ENCODE peak calls at places on chromosome 13, in ten cellular contexts. T is fibroblast of the aortic adventitia, N is left ventricle myocardium inferior, S is mucosa of descending colon, J is AG09309, Q is endothelial cell of umbilical vein, G is OCI-LY7, M is cardiac muscle cell, B is heart right ventricle, O is HFF-Myc. Z is an unnamed sample.

GRCh38 chr13:78596701-78597550 is 6.4 kb downstream of the POU4F1 start:
- DNase-seq in S (no peak), J (no peak), N (no peak), B (no peak), M (no peak), T (no peak), Q (no peak), G (no peak), O (no peak), Z (no peak)

GRCh38 chr13:91133941-91134772 is 213.3 kb upstream of the MIR17HG start:
- DNase-seq in O (peak; percentile 24), Q (peak; percentile 63), N (no peak), G (peak; percentile 88), S (peak; percentile 57), T (peak; percentile 48), M (peak; percentile 70), J (peak; percentile 8), B (peak; percentile 48), Z (peak; percentile 44)

GRCh38 chr13:85141425-85141824 is 657.8 kb downstream of the SLITRK6 start:
- DNase-seq in M (peak; percentile 3), J (no peak), G (no peak), T (no peak), Q (no peak), S (no peak), O (no peak), N (no peak), B (no peak), Z (no peak)

GRCh38 chr13:51154029-51154555 is 43.0 kb upstream of the C13orf42 start:
- DNase-seq in J (peak; percentile 10), Q (peak; percentile 78), S (no peak), G (no peak), M (no peak), N (no peak), T (peak; percentile 75), O (no peak), B (no peak), Z (peak; percentile 15)

GRCh38 chr13:101416181-101417042 is at the start of gene NALCN:
- DNase-seq in G (no peak), N (peak; percentile 22), S (no peak), J (no peak), T (peak; percentile 13), O (no peak), Q (peak; percentile 49), B (no peak), M (peak; percentile 55), Z (no peak)

GRCh38 chr13:44382635-44383145 is 9.1 kb downstream of the SERP2 start:
- DNase-seq in S (peak; percentile 67), O (no peak), B (no peak), N (no peak), T (no peak), G (no peak), J (no peak), M (peak; percentile 52), Q (no peak), Z (no peak)

GRCh38 chr13:32121316-32121715 is 89.7 kb downstream of the FRY start:
- DNase-seq in B (no peak), O (peak; percentile 31), Q (no peak), N (no peak), S (no peak), J (peak; percentile 42), G (no peak), T (no peak), M (no peak), Z (peak; percentile 68)

GRCh38 chr13:37277007-37277406 is 171.5 kb upstream of the CSNK1A1L start:
- DNase-seq in S (no peak), Q (no peak), G (no peak), T (peak; percentile 47), B (no peak), J (no peak), N (no peak), M (no peak), O (no peak), Z (no peak)

GRCh38 chr13:62337109-62337880 is 921.6 kb upstream of the PCDH20 start:
- DNase-seq in Q (no peak), O (no peak), M (no peak), J (no peak), N (no peak), T (no peak), B (no peak), G (peak; percentile 38), S (no peak), Z (no peak)

GRCh38 chr13:114112231-114112825 is 20.1 kb downstream of the RASA3 start:
- DNase-seq in G (no peak), B (no peak), Q (no peak), T (no peak), N (no peak), M (peak; percentile 61), S (no peak), J (no peak), O (no peak), Z (no peak)

GRCh38 chr13:44276061-44276460 is 97.6 kb upstream of the SERP2 start:
- DNase-seq in J (no peak), O (no peak), N (no peak), T (no peak), G (peak; percentile 92), S (no peak), M (no peak), Q (no peak), B (no peak), Z (no peak)

GRCh38 chr13:18952225-18953016 is 229.2 kb downstream of the TUBA3C start:
- DNase-seq in N (no peak), J (no peak), S (no peak), T (no peak), O (no peak), Q (no peak), M (no peak), G (no peak), B (no peak), Z (no peak)

GRCh38 chr13:54261856-54262255 is 1233.2 kb downstream of the OLFM4 start:
- DNase-seq in S (no peak), J (no peak), N (no peak), B (no peak), M (no peak), T (no peak), G (no peak), O (no peak), Q (no peak), Z (no peak)

GRCh38 chr13:35144496-35144895 is 202.4 kb downstream of the NBEA start:
- DNase-seq in Q (peak; percentile 28), G (no peak), B (no peak), J (no peak), S (no peak), T (peak; percentile 45), M (no peak), O (no peak), N (no peak), Z (no peak)

GRCh38 chr13:57137631-57138030 is 3.1 kb upstream of the PRR20A start:
- DNase-seq in J (no peak), T (no peak), O (no peak), M (no peak), S (peak; percentile 28), N (no peak), Q (no peak), B (no peak), G (no peak), Z (no peak)

GRCh38 chr13:37870895-37871550 is 1.5 kb upstream of the TRPC4 start:
- DNase-seq in S (no peak), Q (no peak), M (no peak), O (peak; percentile 33), J (no peak), N (no peak), B (no peak), G (no peak), T (peak; percentile 69), Z (peak; percentile 72)

GRCh38 chr13:59979589-59979988 is 184.1 kb downstream of the DIAPH3 start:
- DNase-seq in Q (no peak), S (no peak), N (no peak), J (no peak), B (no peak), T (no peak), G (no peak), O (no peak), M (no peak), Z (no peak)

GRCh38 chr13:104295537-104295936 is 1229.3 kb upstream of the SLC10A2 start:
- DNase-seq in O (no peak), G (no peak), B (no peak), J (no peak), N (no peak), M (no peak), T (no peak), S (no peak), Q (no peak), Z (no peak)

GRCh38 chr13:24627090-24627714 is 53.0 kb upstream of the ATP12A start:
- DNase-seq in Q (no peak), J (no peak), M (peak; percentile 79), N (no peak), B (no peak), S (peak; percentile 68), O (no peak), G (no peak), T (no peak), Z (peak; percentile 29)
- TF ChIP-seq CTCF in Q (peak; percentile 85), J (peak; percentile 91), M (peak; percentile 64), N (peak; percentile 65), B (peak; percentile 49), S (no peak), O (peak; percentile 99), G (peak; percentile 58), T (peak; percentile 55), Z (peak; percentile 73)

DNA sequence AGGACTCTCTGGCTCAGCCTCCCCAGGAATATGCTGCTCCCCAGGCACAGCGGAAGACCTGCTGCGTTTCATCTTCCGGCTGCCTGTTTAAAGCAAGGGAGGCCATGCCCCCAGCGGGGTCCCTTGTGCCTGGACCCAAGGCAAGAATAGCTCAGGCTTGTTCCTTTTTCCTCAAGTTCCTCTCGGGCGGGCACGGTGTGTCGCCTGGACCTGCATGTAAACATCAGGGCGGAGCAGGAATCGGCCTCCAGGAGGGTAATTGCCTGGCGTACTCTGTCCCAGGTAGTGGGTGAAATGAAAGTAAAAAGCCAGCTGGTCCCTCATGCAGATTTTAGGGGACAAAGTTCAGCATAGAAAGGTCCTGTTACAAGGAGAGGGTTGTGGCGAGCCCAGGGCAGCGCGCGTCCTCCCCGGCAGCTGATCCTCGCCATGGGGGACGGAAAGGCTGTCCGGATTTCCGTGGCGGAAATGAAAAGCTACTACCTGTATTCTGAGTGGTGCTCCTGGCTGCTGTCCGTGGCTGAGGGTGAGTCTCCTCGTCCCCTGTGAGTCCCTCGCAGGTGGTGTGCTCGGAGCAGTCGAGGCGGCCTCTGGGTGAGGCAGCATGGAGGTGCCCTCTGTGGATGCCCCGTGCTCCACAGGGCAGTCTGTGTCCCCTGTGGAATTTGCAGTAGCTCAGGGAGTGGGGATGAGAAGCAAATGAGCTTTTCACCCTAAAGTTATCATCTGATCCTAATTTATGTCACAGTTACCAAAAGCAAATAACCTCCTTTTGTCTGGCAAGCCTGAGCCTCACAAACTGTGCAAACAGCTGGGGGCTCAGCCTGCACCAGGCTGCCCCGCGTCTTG is 16.2 kb downstream of the MCF2L start:
- DNase-seq in M (no peak), S (peak; percentile 77), O (no peak), B (no peak), N (no peak), J (no peak), Q (no peak), T (no peak), G (no peak), Z (no peak)
- H3K4me3 ChIP-seq in M (no peak overlapping the region), S (peak overlapping the region; percentile 1), O (no peak overlapping the region), B (peak overlapping the region; percentile 10), N (peak overlapping the region; percentile 69), J (no peak overlapping the region), Q (no peak overlapping the region), T (no peak overlapping the region), G (no peak overlapping the region), Z (no peak overlapping the region)

GRCh38 chr13:33640832-33641231 is 177.1 kb upstream of the RFC3 start:
- DNase-seq in Q (no peak), J (no peak), N (no peak), S (no peak), O (no peak), M (no peak), B (no peak), T (no peak), G (no peak), Z (peak; percentile 41)
- TF ChIP-seq CTCF in Q (no peak), J (no peak), N (no peak), S (no peak), O (no peak), M (no peak), B (no peak), T (no peak), G (no peak), Z (no peak)

GRCh38 chr13:99983401-99984133 is 2.0 kb downstream of the ZIC2 start:
- DNase-seq in S (no peak), B (no peak), O (no peak), T (no peak), M (peak; percentile 16), G (no peak), J (no peak), N (no peak), Q (no peak), Z (no peak)
- H3K4me3 ChIP-seq in S (no peak overlapping the region), B (no peak overlapping the region), O (no peak overlapping the region), T (no peak overlapping the region), M (no peak overlapping the region), G (no peak overlapping the region), J (peak overlapping the region; percentile 75), N (no peak overlapping the region), Q (no peak overlapping the region), Z (no peak overlapping the region)

Z was measured in AG10803.